ENCODE peak calls at places on chromosomes 2 and 18, in four cellular contexts. One of them, this sample, is unnamed.

GRCh38 chr18:33440011-33440383 is 524 bp downstream of the CCDC178 start:
- DNase-seq in HCT116: no peak
- DNase-seq in GM23338: peak; percentile 82
- DNase-seq in body of pancreas: peak; percentile 31
- DNase-seq in this sample: no peak

GRCh38 chr2:161992526-161992925 is 81.5 kb downstream of the DPP4 start:
- DNase-seq in GM23338: no peak
- DNase-seq in body of pancreas: no peak
- DNase-seq in HCT116: no peak
- DNase-seq in this sample: no peak

GRCh38 chr2:142603761-142604160 is 273.7 kb upstream of the KYNU start:
- DNase-seq in HCT116: no peak
- DNase-seq in body of pancreas: no peak
- DNase-seq in GM23338: no peak
- DNase-seq in this sample: no peak

GRCh38 chr2:149049142-149049541 is 10.6 kb downstream of the LYPD6B start:
- DNase-seq in GM23338: no peak
- DNase-seq in body of pancreas: no peak
- DNase-seq in HCT116: no peak
- DNase-seq in this sample: no peak

GRCh38 chr18:33107511-33107910 is 333.0 kb downstream of the CCDC178 start:
- DNase-seq in GM23338: no peak
- DNase-seq in HCT116: no peak
- DNase-seq in body of pancreas: no peak
- DNase-seq in this sample: no peak

GRCh38 chr2:233436691-233437438 is 82.6 kb downstream of the DGKD start:
- DNase-seq in HCT116: no peak
- DNase-seq in body of pancreas: no peak
- DNase-seq in GM23338: no peak
- DNase-seq in this sample: no peak

GRCh38 chr2:153222231-153223165 is 256.1 kb downstream of the RPRM start:
- DNase-seq in body of pancreas: no peak
- DNase-seq in GM23338: no peak
- DNase-seq in HCT116: no peak
- DNase-seq in this sample: no peak

GRCh38 chr2:19540739-19541503 is 182.5 kb upstream of the OSR1 start:
- DNase-seq in GM23338: no peak
- DNase-seq in HCT116: peak; percentile 56
- DNase-seq in body of pancreas: no peak
- DNase-seq in this sample: no peak

GRCh38 chr18:33424266-33424946 is 16.1 kb downstream of the CCDC178 start:
- DNase-seq in HCT116: no peak
- DNase-seq in body of pancreas: no peak
- DNase-seq in GM23338: no peak
- DNase-seq in this sample: no peak

GRCh38 chr2:67871696-67872320 is 191.0 kb downstream of the C1D start:
- DNase-seq in body of pancreas: no peak
- DNase-seq in GM23338: no peak
- DNase-seq in HCT116: no peak
- DNase-seq in this sample: no peak

GRCh38 chr2:86263956-86264355 is 64.7 kb downstream of the MRPL35 start:
- DNase-seq in HCT116: no peak
- DNase-seq in body of pancreas: no peak
- DNase-seq in GM23338: no peak
- DNase-seq in this sample: no peak

GRCh38 chr18:70490008-70490933 is 201.4 kb downstream of the SOCS6 start:
- DNase-seq in HCT116: peak; percentile 48
- DNase-seq in GM23338: peak; percentile 76
- DNase-seq in body of pancreas: peak; percentile 43
- DNase-seq in this sample: no peak

GRCh38 chr18:3016584-3017292 is 3.8 kb upstream of the LPIN2 start:
- DNase-seq in HCT116: no peak
- DNase-seq in GM23338: no peak
- DNase-seq in body of pancreas: no peak
- DNase-seq in this sample: no peak

GRCh38 chr2:235970204-235971040 is 197.8 kb downstream of the GBX2 start:
- DNase-seq in HCT116: no peak
- DNase-seq in GM23338: no peak
- DNase-seq in body of pancreas: no peak
- DNase-seq in this sample: no peak

GRCh38 chr18:79868811-79869541 is 71.2 kb downstream of the KCNG2 start:
- DNase-seq in GM23338: no peak
- DNase-seq in body of pancreas: no peak
- DNase-seq in HCT116: no peak
- DNase-seq in this sample: no peak

GRCh38 chr2:107591541-107591940 is 235.2 kb upstream of the RGPD4 start:
- DNase-seq in body of pancreas: no peak
- DNase-seq in HCT116: no peak
- DNase-seq in GM23338: no peak
- DNase-seq in this sample: no peak

GRCh38 chr2:191325651-191326365 is 80.6 kb downstream of the MYO1B start:
- DNase-seq in GM23338: no peak
- DNase-seq in body of pancreas: no peak
- DNase-seq in HCT116: no peak
- DNase-seq in this sample: no peak

GRCh38 chr2:95010126-95010525 is 15.4 kb upstream of the MAL start:
- DNase-seq in body of pancreas: no peak
- DNase-seq in HCT116: no peak
- DNase-seq in GM23338: no peak
- DNase-seq in this sample: no peak

GRCh38 chr18:28359177-28359576 is 182.2 kb upstream of the CDH2 start:
- DNase-seq in GM23338: no peak
- DNase-seq in body of pancreas: no peak
- DNase-seq in HCT116: no peak
- DNase-seq in this sample: no peak

GRCh38 chr2:36748166-36748565 is 51.7 kb downstream of the VIT start:
- DNase-seq in body of pancreas: no peak
- DNase-seq in HCT116: no peak
- DNase-seq in GM23338: no peak
- DNase-seq in this sample: no peak

GRCh38 chr2:163264376-163264775 is 425.8 kb upstream of the KCNH7 start:
- DNase-seq in body of pancreas: no peak
- DNase-seq in GM23338: no peak
- DNase-seq in HCT116: no peak
- DNase-seq in this sample: no peak

GRCh38 chr2:229376866-229377265 is 105.8 kb upstream of the PID1 start:
- DNase-seq in body of pancreas: no peak
- DNase-seq in GM23338: no peak
- DNase-seq in HCT116: no peak
- DNase-seq in this sample: no peak

GRCh38 chr2:187360286-187360685 is 87.8 kb downstream of the CALCRL start:
- DNase-seq in body of pancreas: no peak
- DNase-seq in HCT116: no peak
- DNase-seq in GM23338: no peak
- DNase-seq in this sample: no peak

GRCh38 chr2:73134471-73134870 is 21.7 kb upstream of the RAB11FIP5 start:
- DNase-seq in body of pancreas: no peak
- DNase-seq in GM23338: no peak
- DNase-seq in HCT116: no peak
- DNase-seq in this sample: no peak

GRCh38 chr2:191013617-191013875 is 425 bp downstream of the STAT1 start:
- DNase-seq in HCT116: no peak
- DNase-seq in GM23338: peak; percentile 11
- DNase-seq in body of pancreas: no peak
- DNase-seq in this sample: no peak

GRCh38 chr2:188202777-188203176 is 88.9 kb upstream of the GULP1 start:
- DNase-seq in GM23338: no peak
- DNase-seq in body of pancreas: no peak
- DNase-seq in HCT116: no peak
- DNase-seq in this sample: no peak

GRCh38 chr2:181673178-181673577 is 7.1 kb downstream of the NEUROD1 start:
- DNase-seq in HCT116: no peak
- DNase-seq in body of pancreas: no peak
- DNase-seq in GM23338: no peak
- DNase-seq in this sample: no peak

GRCh38 chr18:36602620-36603019 is 226.2 kb downstream of the TPGS2 start:
- DNase-seq in body of pancreas: no peak
- DNase-seq in HCT116: no peak
- DNase-seq in GM23338: no peak
- DNase-seq in this sample: no peak

GRCh38 chr2:46913471-46914381 is 1.9 kb downstream of the MCFD2 start:
- DNase-seq in GM23338: peak; percentile 32
- DNase-seq in body of pancreas: peak; percentile 58
- DNase-seq in HCT116: peak; percentile 27
- DNase-seq in this sample: peak; percentile 75

GRCh38 chr18:75846321-75846720 is 418.8 kb upstream of the SMIM21 start:
- DNase-seq in HCT116: no peak
- DNase-seq in GM23338: no peak
- DNase-seq in body of pancreas: no peak
- DNase-seq in this sample: no peak

GRCh38 chr18:76953186-76953982 is 131.0 kb downstream of the ZNF236 start:
- DNase-seq in HCT116: no peak
- DNase-seq in body of pancreas: peak; percentile 78
- DNase-seq in GM23338: no peak
- DNase-seq in this sample: peak; percentile 81

GRCh38 chr2:70710276-70710675 is 57.7 kb downstream of the ADD2 start:
- DNase-seq in HCT116: no peak
- DNase-seq in body of pancreas: no peak
- DNase-seq in GM23338: no peak
- DNase-seq in this sample: no peak

GRCh38 chr2:205902041-205902898 is 183.7 kb downstream of the INO80D start:
- DNase-seq in GM23338: no peak
- DNase-seq in HCT116: no peak
- DNase-seq in body of pancreas: no peak
- DNase-seq in this sample: no peak

GRCh38 chr2:17918789-17919188 is 40.3 kb downstream of the KCNS3 start:
- DNase-seq in GM23338: peak; percentile 66
- DNase-seq in HCT116: no peak
- DNase-seq in body of pancreas: no peak
- DNase-seq in this sample: no peak

GRCh38 chr2:26448651-26449050 is 29.3 kb downstream of the OTOF start:
- DNase-seq in body of pancreas: no peak
- DNase-seq in GM23338: no peak
- DNase-seq in HCT116: no peak
- DNase-seq in this sample: peak; percentile 46

GRCh38 chr2:85893428-85894258 is 4.9 kb upstream of the ST3GAL5 start:
- DNase-seq in HCT116: no peak
- DNase-seq in GM23338: no peak
- DNase-seq in body of pancreas: no peak
- DNase-seq in this sample: no peak

GRCh38 chr2:43217228-43218220 is 8.9 kb downstream of the ZFP36L2 start:
- DNase-seq in body of pancreas: no peak
- DNase-seq in GM23338: peak; percentile 97
- DNase-seq in HCT116: no peak
- DNase-seq in this sample: no peak
- H3K27ac ChIP-seq in body of pancreas: peak overlapping the region; percentile 88
- H3K27ac ChIP-seq in GM23338: peak overlapping the region; percentile 96
- H3K27ac ChIP-seq in HCT116: peak overlapping the region; percentile 90
- H3K27ac ChIP-seq in this sample: peak overlapping the region; percentile 99

DNA sequence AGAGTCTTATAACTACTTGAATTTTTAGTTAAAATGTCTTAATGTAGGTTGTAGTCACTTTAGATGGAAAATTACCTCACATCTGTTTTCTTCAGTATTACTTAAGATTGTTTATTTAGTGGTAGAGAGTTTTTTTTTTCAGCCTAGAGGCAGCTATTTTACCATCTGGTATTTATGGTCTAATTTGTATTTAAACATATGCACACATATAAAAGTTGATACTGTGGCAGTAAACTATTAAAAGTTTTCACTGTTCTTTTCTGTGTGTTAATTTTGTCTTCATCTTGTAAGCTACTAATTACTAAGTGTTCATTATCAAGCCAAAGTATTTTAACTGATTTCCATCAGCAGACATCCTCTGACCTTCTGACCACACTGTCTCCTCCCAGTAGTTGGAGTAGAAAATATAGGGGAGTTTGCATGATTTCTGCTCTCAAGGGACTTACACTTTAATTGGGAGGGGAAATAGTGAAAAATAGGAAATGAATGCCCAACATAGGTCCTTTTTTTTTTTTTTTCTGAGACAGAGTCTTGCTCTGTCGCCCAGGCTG is 4.3 kb downstream of the PMAIP1 start:
- DNase-seq in body of pancreas: no peak
- DNase-seq in HCT116: no peak
- DNase-seq in GM23338: no peak
- DNase-seq in this sample: no peak
- H3K4me1 ChIP-seq in body of pancreas: peaks cover 14% of the 10 kb centered on the region
- H3K4me1 ChIP-seq in HCT116: peaks cover 30% of the 10 kb centered on the region
- H3K4me1 ChIP-seq in GM23338: peaks cover 40% of the 10 kb centered on the region
- H3K4me1 ChIP-seq in this sample: no peaks in the 10 kb centered on the region

DNA sequence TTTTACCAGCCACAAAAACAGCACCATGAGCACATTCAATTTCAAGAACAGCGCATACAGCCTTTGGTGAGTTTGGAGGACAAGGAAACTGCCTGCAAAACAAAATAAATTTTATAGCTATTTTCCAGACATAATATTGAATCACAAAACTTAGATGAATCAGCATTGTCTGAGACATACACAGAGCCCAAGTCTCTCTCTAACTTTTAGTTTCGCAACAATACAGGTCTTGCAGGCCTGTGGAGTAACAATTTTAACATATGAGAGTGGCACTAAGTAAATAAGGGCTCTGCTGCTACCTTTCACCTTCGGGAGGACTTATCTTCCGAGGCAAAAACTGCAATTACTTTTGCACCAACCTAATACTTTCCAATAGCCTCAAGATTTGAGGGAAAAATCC is 56.1 kb upstream of the PEX13 start:
- DNase-seq in GM23338: no peak
- DNase-seq in HCT116: no peak
- DNase-seq in body of pancreas: no peak
- DNase-seq in this sample: no peak
- H3K27ac ChIP-seq in GM23338: no peak overlapping the region
- H3K27ac ChIP-seq in HCT116: no peak overlapping the region
- H3K27ac ChIP-seq in body of pancreas: no peak overlapping the region
- H3K27ac ChIP-seq in this sample: no peak overlapping the region

GRCh38 chr18:63160172-63160995 is 159.2 kb downstream of the BCL2 start:
- DNase-seq in GM23338: no peak
- DNase-seq in body of pancreas: no peak
- DNase-seq in HCT116: no peak
- DNase-seq in this sample: no peak

GRCh38 chr18:63158012-63158631 is 161.4 kb downstream of the BCL2 start:
- DNase-seq in HCT116: no peak
- DNase-seq in GM23338: no peak
- DNase-seq in body of pancreas: no peak
- DNase-seq in this sample: no peak

GRCh38 chr18:63158676-63159291 is 160.8 kb downstream of the BCL2 start:
- DNase-seq in HCT116: no peak
- DNase-seq in body of pancreas: no peak
- DNase-seq in GM23338: no peak
- DNase-seq in this sample: no peak

GRCh38 chr18:63161032-63161727 is 158.4 kb downstream of the BCL2 start:
- DNase-seq in body of pancreas: no peak
- DNase-seq in HCT116: no peak
- DNase-seq in GM23338: no peak
- DNase-seq in this sample: no peak

DNA sequence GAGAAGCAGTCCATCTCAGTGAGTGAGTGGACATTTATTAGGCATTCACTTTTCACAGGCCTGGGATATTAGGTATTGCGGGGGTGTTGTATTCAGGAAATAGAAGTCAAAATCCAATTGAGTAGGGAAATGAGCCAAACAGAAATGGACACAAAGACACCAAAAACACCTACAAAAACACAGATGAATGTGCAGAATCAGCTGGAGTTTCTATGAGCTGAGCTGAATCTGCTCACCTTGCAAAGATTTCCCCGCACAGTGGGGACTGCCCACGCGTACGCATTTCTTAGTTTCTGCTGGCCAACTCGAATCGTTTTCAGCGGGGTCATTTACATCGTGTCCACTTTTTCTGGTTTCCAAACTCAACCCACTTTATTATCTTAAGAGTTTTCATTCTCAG is 160.0 kb downstream of the BCL2 start:
- DNase-seq in GM23338: no peak
- DNase-seq in body of pancreas: no peak
- DNase-seq in HCT116: no peak
- DNase-seq in this sample: no peak
- H3K4me1 ChIP-seq in GM23338: peaks cover 5% of the 10 kb centered on the region
- H3K4me1 ChIP-seq in body of pancreas: peaks cover 32% of the 10 kb centered on the region
- H3K4me1 ChIP-seq in HCT116: peaks cover 5% of the 10 kb centered on the region
- H3K4me1 ChIP-seq in this sample: no peaks in the 10 kb centered on the region